ENCODE peak calls at places on chromosomes 13 and 19, in eight cellular contexts. S is AG09309, M is suprapubic skin, K is foreskin fibroblast, L is endodermal cell, Z is upper lobe of right lung, D is body of pancreas, E is astrocyte of the spinal cord. J is an unnamed sample.

GRCh38 chr13:51549050-51549449 is 35.2 kb upstream of the WDFY2 start:
- DNase-seq in E (peak), K (no peak), Z (peak), S (no peak), L (peak), M (no peak), D (peak), J (no peak)

GRCh38 chr19:19740755-19741154 is 7.8 kb upstream of the ZNF14 start:
- DNase-seq in L (no peak), Z (no peak), D (no peak), E (no peak), S (no peak), K (no peak), M (no peak), J (no peak)

GRCh38 chr13:35549481-35549880 is 73.0 kb upstream of the MAB21L1 start:
- DNase-seq in D (no peak), E (peak), L (no peak), Z (no peak), K (peak), S (peak), M (no peak), J (peak)

GRCh38 chr19:50759886-50760285 is 10.4 kb upstream of the GPR32 start:
- DNase-seq in K (peak), S (no peak), E (no peak), L (no peak), Z (no peak), D (no peak), M (no peak), J (no peak)

GRCh38 chr13:93875527-93875926 is 604.0 kb downstream of the DCT start:
- DNase-seq in K (peak), E (peak), L (no peak), M (no peak), S (no peak), D (no peak), Z (no peak), J (peak)

GRCh38 chr19:47109541-47110375 is 3.8 kb downstream of the ZC3H4 start:
- DNase-seq in S (no peak), K (peak), E (peak), M (no peak), D (no peak), Z (no peak), L (peak), J (no peak)

GRCh38 chr19:39052846-39053245 is 20.5 kb upstream of the FBXO27 start:
- DNase-seq in Z (no peak), K (no peak), E (no peak), M (no peak), D (no peak), S (no peak), L (no peak), J (no peak)

GRCh38 chr13:64127856-64128255 is 2712.2 kb upstream of the PCDH20 start:
- DNase-seq in L (no peak), Z (no peak), K (no peak), M (no peak), S (no peak), E (no peak), D (no peak), J (no peak)

GRCh38 chr19:39765091-39766076 is 13.3 kb upstream of the LEUTX start:
- DNase-seq in D (peak), K (peak), S (no peak), L (peak), M (no peak), E (peak), Z (no peak), J (peak)

GRCh38 chr13:42747399-42747873 is 33.9 kb upstream of the FAM216B start:
- DNase-seq in E (peak), S (peak), K (peak), L (no peak), Z (no peak), M (no peak), D (no peak), J (peak)

GRCh38 chr19:55283548-55284393 is at the start of gene BRSK1:
- DNase-seq in L (peak), S (no peak), Z (no peak), D (peak), K (peak), M (no peak), E (peak), J (no peak)

GRCh38 chr19:3123088-3123721 is 12.6 kb upstream of the GNA15 start:
- DNase-seq in D (no peak), L (no peak), M (no peak), E (no peak), Z (peak), K (no peak), S (no peak), J (no peak)

GRCh38 chr13:94706854-94707399 is 5.4 kb downstream of the SOX21 start:
- DNase-seq in M (no peak), L (no peak), S (no peak), K (no peak), E (peak), D (no peak), Z (no peak), J (no peak)

GRCh38 chr13:45409993-45410392 is 8.2 kb downstream of the SLC25A30 start:
- DNase-seq in K (no peak), E (no peak), M (no peak), S (no peak), Z (no peak), D (no peak), L (no peak), J (no peak)

GRCh38 chr19:48510421-48511268 is 990 bp downstream of the LMTK3 start:
- DNase-seq in S (no peak), E (peak), K (no peak), Z (peak), D (peak), L (peak), M (no peak), J (no peak)

GRCh38 chr19:47726467-47726866 is 13.2 kb downstream of the EHD2 start:
- DNase-seq in E (peak), Z (no peak), K (peak), L (no peak), D (no peak), S (no peak), M (no peak), J (no peak)

GRCh38 chr19:46192990-46193650 is 36.4 kb upstream of the IGFL1 start:
- DNase-seq in L (no peak), E (peak), S (peak), M (no peak), D (peak), K (peak), Z (no peak), J (no peak)

GRCh38 chr13:103539721-103540120 is 473.5 kb upstream of the SLC10A2 start:
- DNase-seq in M (no peak), Z (no peak), E (no peak), S (no peak), D (no peak), K (no peak), L (no peak), J (no peak)

GRCh38 chr13:48303331-48304131 is at the start of gene RB1:
- DNase-seq in E (peak), S (peak), L (peak), D (peak), K (peak), Z (peak), M (peak), J (peak)

GRCh38 chr19:51552996-51553725 is 17.9 kb upstream of the ZNF175 start:
- DNase-seq in D (peak), L (peak), E (peak), Z (peak), S (no peak), M (no peak), K (peak), J (peak)

DNA sequence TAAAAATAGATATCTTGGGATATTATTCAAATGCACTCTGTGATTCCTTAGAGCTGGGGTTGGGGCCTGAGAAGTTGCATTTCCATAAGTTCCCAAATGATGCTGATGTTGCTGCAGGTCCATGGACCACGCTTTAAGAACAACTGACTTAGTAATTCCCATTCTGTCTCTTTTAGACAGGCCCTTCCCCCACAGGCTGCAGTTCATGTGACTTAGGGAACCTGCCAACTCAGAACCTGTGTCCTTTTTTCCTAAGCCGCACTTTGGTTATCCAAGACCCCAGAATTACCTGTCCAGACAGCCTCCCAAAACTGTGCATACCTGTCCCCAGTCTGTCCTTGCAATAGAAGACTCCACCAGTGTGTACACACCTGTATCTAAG is 1.7 kb upstream of the ITGBL1 start:
- DNase-seq in Z (no peak), K (no peak), M (no peak), E (no peak), D (no peak), S (no peak), L (no peak), J (no peak)
- H3K4me3 ChIP-seq in Z (no peak), K (no peak), M (no peak), E (no peak), D (no peak), S (no peak), L (no peak), J (no peak)

GRCh38 chr13:97212540-97213146 is 9.5 kb upstream of the MBNL2 start:
- DNase-seq in E (peak), M (no peak), Z (no peak), D (peak), L (peak), S (no peak), K (peak), J (no peak)
- TF ChIP-seq CTCF in E (peak), M (peak), Z (peak), D (no peak), L (peak), S (peak), K (peak), J (peak)

DNA sequence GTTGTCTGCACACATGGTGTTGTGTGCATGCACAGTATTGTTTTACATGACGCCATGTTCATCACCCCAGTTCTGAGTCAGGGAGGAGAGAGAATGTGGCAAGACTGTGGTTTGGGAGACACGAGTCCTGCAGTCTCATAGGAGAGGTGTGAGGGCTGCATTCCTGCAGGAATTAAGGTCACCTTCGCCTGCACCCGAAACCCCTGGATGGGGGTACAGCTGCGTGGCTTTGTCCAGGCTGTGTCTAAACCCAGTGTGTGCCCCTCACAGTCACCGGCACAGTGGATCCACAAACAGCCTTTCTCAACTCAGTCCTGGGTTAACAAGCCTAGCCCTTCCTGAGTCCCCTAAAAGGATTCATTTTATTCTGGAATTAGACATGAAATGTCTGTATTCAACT is 5.7 kb downstream of the ADPRHL1 start:
- DNase-seq in Z (peak), M (no peak), E (no peak), K (no peak), S (no peak), D (no peak), L (no peak), J (no peak)
- H3K4me3 ChIP-seq in Z (no peak), M (no peak), E (no peak), K (no peak), S (no peak), D (no peak), L (no peak), J (no peak)

DNA sequence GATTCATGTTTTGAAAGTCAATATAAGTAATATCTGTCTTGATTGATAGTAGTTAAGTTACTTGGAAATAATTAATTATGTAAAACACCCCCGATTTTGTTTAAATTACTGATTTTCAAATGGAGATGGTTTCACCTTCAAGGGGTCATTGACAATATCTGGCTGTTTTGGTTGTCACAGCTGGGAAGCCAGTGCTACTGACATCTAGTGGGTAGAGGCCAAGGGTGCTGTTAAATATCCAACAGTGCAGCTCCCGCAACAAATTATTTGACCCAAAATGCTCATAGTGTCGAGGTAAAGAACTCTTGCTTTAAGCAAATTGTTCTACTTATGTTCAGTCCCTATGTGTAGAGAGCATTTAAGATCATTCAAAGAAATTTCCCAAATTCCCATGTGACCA is 50.6 kb upstream of the PCDH20 start:
- DNase-seq in M (no peak), E (no peak), K (no peak), L (peak), S (no peak), Z (no peak), D (no peak), J (no peak)
- TF ChIP-seq CTCF in M (no peak), E (no peak), K (no peak), L (peak), S (no peak), Z (peak), D (no peak), J (peak)

J was measured in astrocyte of the cerebellum.